ENCODE peak calls at places on chromosomes 5 and 9, in five cellular contexts. One of them, this sample, is unnamed.

GRCh38 chr5:43154424-43154823 is 33.7 kb downstream of the ZNF131 start:
- DNase-seq in hepatic stellate cell: no peak
- DNase-seq in effector memory CD8-positive, alpha-beta T cell: no peak
- DNase-seq in stimulated activated naive CD4-positive, alpha-beta T cell treated with Interleukin-2 at 50 U/mL for 16 hours: no peak
- DNase-seq in stimulated activated CD8-positive, alpha-beta memory T cell treated with anti-CD3 and anti-CD28 coated beads, Interleukin-4, amount 100 ng/mL, for 4 hours: no peak
- DNase-seq in this sample: no peak

GRCh38 chr5:91556-92263 is at the start of gene PLEKHG4B:
- DNase-seq in hepatic stellate cell: no peak
- DNase-seq in effector memory CD8-positive, alpha-beta T cell: no peak
- DNase-seq in stimulated activated naive CD4-positive, alpha-beta T cell treated with Interleukin-2 at 50 U/mL for 16 hours: no peak
- DNase-seq in stimulated activated CD8-positive, alpha-beta memory T cell treated with anti-CD3 and anti-CD28 coated beads, Interleukin-4, amount 100 ng/mL, for 4 hours: no peak
- DNase-seq in this sample: peak; percentile 85

GRCh38 chr5:120544043-120544442 is 79.9 kb downstream of the PRR16 start:
- DNase-seq in hepatic stellate cell: peak; percentile 5
- DNase-seq in effector memory CD8-positive, alpha-beta T cell: no peak
- DNase-seq in stimulated activated naive CD4-positive, alpha-beta T cell treated with Interleukin-2 at 50 U/mL for 16 hours: no peak
- DNase-seq in stimulated activated CD8-positive, alpha-beta memory T cell treated with anti-CD3 and anti-CD28 coated beads, Interleukin-4, amount 100 ng/mL, for 4 hours: no peak
- DNase-seq in this sample: no peak

GRCh38 chr9:122941560-122942234 is 877 bp downstream of the RABGAP1 start:
- DNase-seq in hepatic stellate cell: peak; percentile 52
- DNase-seq in effector memory CD8-positive, alpha-beta T cell: no peak
- DNase-seq in stimulated activated naive CD4-positive, alpha-beta T cell treated with Interleukin-2 at 50 U/mL for 16 hours: no peak
- DNase-seq in stimulated activated CD8-positive, alpha-beta memory T cell treated with anti-CD3 and anti-CD28 coated beads, Interleukin-4, amount 100 ng/mL, for 4 hours: no peak
- DNase-seq in this sample: no peak

GRCh38 chr5:52560366-52560765 is 227.3 kb upstream of the ITGA1 start:
- DNase-seq in hepatic stellate cell: no peak
- DNase-seq in effector memory CD8-positive, alpha-beta T cell: no peak
- DNase-seq in stimulated activated naive CD4-positive, alpha-beta T cell treated with Interleukin-2 at 50 U/mL for 16 hours: no peak
- DNase-seq in stimulated activated CD8-positive, alpha-beta memory T cell treated with anti-CD3 and anti-CD28 coated beads, Interleukin-4, amount 100 ng/mL, for 4 hours: no peak
- DNase-seq in this sample: no peak

GRCh38 chr5:7814816-7815215 is 36.1 kb downstream of the CFAP90 start:
- DNase-seq in hepatic stellate cell: no peak
- DNase-seq in effector memory CD8-positive, alpha-beta T cell: no peak
- DNase-seq in stimulated activated naive CD4-positive, alpha-beta T cell treated with Interleukin-2 at 50 U/mL for 16 hours: no peak
- DNase-seq in stimulated activated CD8-positive, alpha-beta memory T cell treated with anti-CD3 and anti-CD28 coated beads, Interleukin-4, amount 100 ng/mL, for 4 hours: no peak
- DNase-seq in this sample: no peak

GRCh38 chr5:132759114-132760042 is 12.2 kb downstream of the CCNI2 start:
- DNase-seq in hepatic stellate cell: no peak
- DNase-seq in effector memory CD8-positive, alpha-beta T cell: no peak
- DNase-seq in stimulated activated naive CD4-positive, alpha-beta T cell treated with Interleukin-2 at 50 U/mL for 16 hours: no peak
- DNase-seq in stimulated activated CD8-positive, alpha-beta memory T cell treated with anti-CD3 and anti-CD28 coated beads, Interleukin-4, amount 100 ng/mL, for 4 hours: no peak
- DNase-seq in this sample: no peak

GRCh38 chr9:111198936-111199335 is 131.1 kb downstream of the OR2K2 start:
- DNase-seq in hepatic stellate cell: no peak
- DNase-seq in effector memory CD8-positive, alpha-beta T cell: no peak
- DNase-seq in stimulated activated naive CD4-positive, alpha-beta T cell treated with Interleukin-2 at 50 U/mL for 16 hours: no peak
- DNase-seq in stimulated activated CD8-positive, alpha-beta memory T cell treated with anti-CD3 and anti-CD28 coated beads, Interleukin-4, amount 100 ng/mL, for 4 hours: no peak
- DNase-seq in this sample: no peak

GRCh38 chr5:124064956-124065355 is 553.0 kb downstream of the CSNK1G3 start:
- DNase-seq in hepatic stellate cell: no peak
- DNase-seq in effector memory CD8-positive, alpha-beta T cell: no peak
- DNase-seq in stimulated activated naive CD4-positive, alpha-beta T cell treated with Interleukin-2 at 50 U/mL for 16 hours: no peak
- DNase-seq in stimulated activated CD8-positive, alpha-beta memory T cell treated with anti-CD3 and anti-CD28 coated beads, Interleukin-4, amount 100 ng/mL, for 4 hours: no peak
- DNase-seq in this sample: no peak

This sample was measured in glutamatergic neuron.